ENCODE peak calls at places on chromosome 2, in six cellular contexts. D, B, H, U, I and M are unnamed samples. For H3K4me1, the result is how much of the 10 kb centered on the place peaks cover.

GRCh38 chr2:74553892-74554820 is at the start of the genes DOK1 and LOXL3:
- DNase-seq in D (peak), B (peak), H (peak), U (peak), I (peak), M (peak)

GRCh38 chr2:232459419-232460035 is 3.6 kb downstream of the ALPI start:
- DNase-seq in D (no peak), B (no peak), H (peak), U (no peak), I (no peak), M (no peak)

GRCh38 chr2:235716875-235717496 is 223.1 kb downstream of the AGAP1 start:
- DNase-seq in D (peak), B (no peak), H (no peak), U (no peak), I (no peak), M (no peak)

GRCh38 chr2:235864746-235865535 is 303.2 kb downstream of the GBX2 start:
- DNase-seq in D (peak), B (no peak), H (no peak), U (no peak), I (no peak), M (no peak)

GRCh38 chr2:133566967-133567645 is 1.2 kb downstream of the NCKAP5 start:
- DNase-seq in D (peak), B (no peak), H (peak), U (peak), I (peak), M (peak)

GRCh38 chr2:73984922-73985317 is 210 bp downstream of the TET3 start:
- DNase-seq in D (no peak), B (no peak), H (peak), U (peak), I (peak), M (no peak)

GRCh38 chr2:7430869-7431641 is 513.8 kb downstream of the RNF144A start:
- DNase-seq in D (no peak), B (no peak), H (no peak), U (peak), I (peak), M (no peak)

GRCh38 chr2:75853441-75853840 is 142.7 kb upstream of the GCFC2 start:
- DNase-seq in D (no peak), B (no peak), H (no peak), U (no peak), I (no peak), M (no peak)

GRCh38 chr2:45301307-45302010 is 292.2 kb upstream of the SIX2 start:
- DNase-seq in D (no peak), B (no peak), H (no peak), U (no peak), I (no peak), M (no peak)

GRCh38 chr2:237603718-237604362 is 13.3 kb upstream of the RAB17 start:
- DNase-seq in D (peak), B (no peak), H (no peak), U (peak), I (no peak), M (peak)

GRCh38 chr2:18299423-18300212 is 260.8 kb downstream of the RDH14 start:
- DNase-seq in D (peak), B (no peak), H (no peak), U (no peak), I (no peak), M (no peak)

GRCh38 chr2:112465373-112465772 is 16.6 kb upstream of the TTL start:
- DNase-seq in D (peak), B (no peak), H (no peak), U (no peak), I (no peak), M (no peak)

GRCh38 chr2:3443083-3443482 is 63.6 kb downstream of the TRAPPC12 start:
- DNase-seq in D (no peak), B (no peak), H (no peak), U (no peak), I (no peak), M (no peak)

GRCh38 chr2:23904692-23905091 is 22.2 kb downstream of the ATAD2B start:
- DNase-seq in D (peak), B (no peak), H (no peak), U (no peak), I (no peak), M (no peak)

GRCh38 chr2:202633470-202633869 is 1.3 kb upstream of the FAM117B start:
- DNase-seq in D (no peak), B (no peak), H (no peak), U (no peak), I (no peak), M (no peak)

GRCh38 chr2:136351684-136352083 is 233.7 kb upstream of the CXCR4 start:
- DNase-seq in D (no peak), B (no peak), H (no peak), U (no peak), I (no peak), M (no peak)

GRCh38 chr2:105125920-105126319 is 88.1 kb downstream of the MRPS9 start:
- DNase-seq in D (no peak), B (no peak), H (no peak), U (no peak), I (no peak), M (no peak)

GRCh38 chr2:45275235-45275805 is 266.1 kb upstream of the SIX2 start:
- DNase-seq in D (peak), B (no peak), H (peak), U (no peak), I (no peak), M (no peak)

GRCh38 chr2:152825834-152826233 is 107.4 kb downstream of the ARL6IP6 start:
- DNase-seq in D (peak), B (no peak), H (no peak), U (no peak), I (no peak), M (no peak)

GRCh38 chr2:157784169-157784822 is 91.8 kb downstream of the ACVR1 start:
- DNase-seq in D (peak), B (peak), H (peak), U (peak), I (peak), M (peak)

GRCh38 chr2:179340678-179341077 is 76.0 kb upstream of the SESTD1 start:
- DNase-seq in D (peak), B (no peak), H (no peak), U (no peak), I (no peak), M (no peak)

GRCh38 chr2:176830362-176830761 is 382.2 kb upstream of the HNRNPA3 start:
- DNase-seq in D (no peak), B (no peak), H (no peak), U (no peak), I (no peak), M (no peak)

GRCh38 chr2:43513796-43514195 is 82.0 kb downstream of the THADA start:
- DNase-seq in D (no peak), B (no peak), H (no peak), U (no peak), I (no peak), M (no peak)

GRCh38 chr2:101981484-101981883 is 10.3 kb upstream of the IL1R2 start:
- DNase-seq in D (no peak), B (no peak), H (no peak), U (no peak), I (no peak), M (no peak)

GRCh38 chr2:241096979-241097378 is 5.1 kb downstream of the MTERF4 start:
- DNase-seq in D (no peak), B (no peak), H (no peak), U (no peak), I (no peak), M (no peak)

GRCh38 chr2:79935771-79936657 is 368.5 kb downstream of the LRRTM1 start:
- DNase-seq in D (peak), B (no peak), H (no peak), U (peak), I (peak), M (no peak)

GRCh38 chr2:33529771-33530481 is 53.5 kb downstream of the RASGRP3 start:
- DNase-seq in D (peak), B (no peak), H (no peak), U (no peak), I (no peak), M (no peak)

DNA sequence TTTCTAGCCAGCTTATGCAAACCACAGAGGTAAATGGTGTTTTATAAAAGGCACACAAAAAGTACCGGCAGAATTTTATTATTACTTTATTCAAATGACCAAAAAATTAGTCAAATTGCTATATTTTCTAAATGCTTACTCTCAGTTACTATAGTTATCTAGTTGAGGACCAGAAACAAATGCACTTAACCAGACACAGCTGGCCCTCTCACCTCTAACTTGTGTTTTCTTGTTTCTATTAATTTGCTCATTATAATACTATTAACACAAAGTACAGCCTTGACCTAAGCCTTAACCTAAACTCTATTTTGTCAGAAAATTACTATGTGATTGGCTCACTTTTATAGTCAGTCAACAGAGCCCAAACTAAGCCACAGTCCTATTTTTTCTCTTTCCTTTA is 26.2 kb downstream of the OLA1 start:
- DNase-seq in D (no peak), B (no peak), H (no peak), U (no peak), I (no peak), M (no peak)
- H3K27ac ChIP-seq in D (no peak), B (no peak), H (no peak), U (no peak), I (no peak), M (no peak)

GRCh38 chr2:222623756-222624309 is 32.1 kb downstream of the FARSB start:
- DNase-seq in D (no peak), B (no peak), H (no peak), U (no peak), I (no peak), M (no peak)

GRCh38 chr2:222621893-222622292 is 34.0 kb downstream of the FARSB start:
- DNase-seq in D (no peak), B (no peak), H (no peak), U (no peak), I (no peak), M (no peak)

GRCh38 chr2:222627764-222628163 is 28.1 kb downstream of the FARSB start:
- DNase-seq in D (no peak), B (no peak), H (no peak), U (no peak), I (no peak), M (no peak)

DNA sequence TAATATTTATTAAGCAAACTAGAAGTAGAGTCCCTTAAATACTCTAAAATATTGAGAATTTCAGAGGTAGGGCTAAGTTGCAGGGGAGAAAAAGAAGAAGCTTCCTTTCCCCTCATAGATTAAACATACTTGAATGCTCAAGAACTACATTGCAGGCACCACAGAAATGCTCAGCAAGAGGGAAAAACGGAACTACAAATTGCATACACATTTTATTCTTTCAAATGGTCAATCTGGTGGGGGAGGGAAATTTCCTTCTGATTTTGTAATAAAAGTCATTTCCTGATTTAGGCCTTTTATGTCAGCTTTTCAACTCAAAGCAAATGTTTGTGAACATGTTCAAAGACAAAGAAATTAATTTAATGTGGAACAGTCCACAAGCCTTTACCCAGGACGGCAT is 33.0 kb downstream of the FARSB start:
- DNase-seq in D (no peak), B (no peak), H (no peak), U (no peak), I (no peak), M (no peak)
- H3K4me3 ChIP-seq in D (no peak), B (no peak), H (no peak), U (no peak), I (no peak), M (no peak)

DNA sequence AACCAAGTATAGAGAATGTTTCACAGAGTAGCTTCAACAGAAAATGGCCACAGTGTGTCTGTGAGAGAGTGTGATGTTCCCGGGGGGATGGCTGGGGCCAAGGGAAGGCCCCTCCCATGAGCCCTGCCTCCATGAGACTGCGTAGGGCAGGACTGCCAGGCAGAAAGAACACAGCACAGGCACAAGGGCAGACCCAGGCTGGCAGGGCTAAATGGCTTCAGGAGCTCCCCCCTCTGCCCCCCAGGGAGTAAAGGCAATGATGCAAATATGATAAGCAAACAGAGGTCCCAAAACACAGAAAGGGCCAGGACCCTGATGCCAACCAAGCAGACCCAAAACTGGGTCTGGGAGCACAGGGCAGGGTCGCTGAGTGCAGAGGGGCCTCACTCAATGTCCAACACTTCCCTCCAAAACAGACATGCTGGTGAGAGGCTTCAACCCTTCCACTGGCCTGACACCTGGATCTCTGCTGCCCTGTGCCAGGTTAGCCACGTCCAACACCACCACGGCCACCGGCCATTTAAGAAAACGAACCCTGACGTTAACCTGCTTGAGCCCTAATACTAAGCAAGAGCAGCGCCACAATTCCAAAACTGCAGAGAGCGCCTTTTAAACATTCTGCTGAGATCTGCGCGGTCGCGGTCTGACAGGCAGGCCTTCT is 90.3 kb downstream of the HDAC4 start:
- DNase-seq in D (no peak), B (no peak), H (peak), U (peak), I (no peak), M (peak)
- H3K4me1 ChIP-seq in D (under half), B (half or more), H (half or more), U (half or more), I (half or more), M (half or more)

GRCh38 chr2:171673928-171674327 is 13.3 kb upstream of the DYNC1I2 start:
- DNase-seq in D (peak), B (no peak), H (no peak), U (no peak), I (no peak), M (no peak)
- H3K27ac ChIP-seq in D (no peak), B (no peak), H (no peak), U (no peak), I (no peak), M (no peak)

GRCh38 chr2:39433586-39434195 is 3.4 kb downstream of the MAP4K3 start:
- DNase-seq in D (no peak), B (no peak), H (no peak), U (no peak), I (no peak), M (no peak)

GRCh38 chr2:39434233-39434897 is 2.7 kb downstream of the MAP4K3 start:
- DNase-seq in D (peak), B (no peak), H (no peak), U (no peak), I (no peak), M (no peak)

GRCh38 chr2:39431592-39432316 is 5.3 kb downstream of the MAP4K3 start:
- DNase-seq in D (peak), B (no peak), H (no peak), U (no peak), I (no peak), M (no peak)

GRCh38 chr2:39435254-39435653 is 1.8 kb downstream of the MAP4K3 start:
- DNase-seq in D (peak), B (no peak), H (no peak), U (no peak), I (no peak), M (no peak)

GRCh38 chr2:39432701-39433100 is 4.4 kb downstream of the MAP4K3 start:
- DNase-seq in D (no peak), B (no peak), H (no peak), U (no peak), I (no peak), M (no peak)
- H3K4me3 ChIP-seq in D (no peak), B (no peak), H (no peak), U (no peak), I (no peak), M (no peak)

GRCh38 chr2:159892990-159893389 is 95.0 kb upstream of the CD302 start:
- DNase-seq in D (no peak), B (no peak), H (no peak), U (no peak), I (no peak), M (no peak)
- H3K4me1 ChIP-seq in D (under half), B (under half), H (under half), U (under half), I (under half), M (under half)

GRCh38 chr2:216081012-216081411 is 597 bp downstream of the PECR start:
- DNase-seq in D (no peak), B (no peak), H (no peak), U (no peak), I (no peak), M (no peak)
- H3K27ac ChIP-seq in D (no peak), B (no peak), H (peak), U (no peak), I (peak), M (no peak)

DNA sequence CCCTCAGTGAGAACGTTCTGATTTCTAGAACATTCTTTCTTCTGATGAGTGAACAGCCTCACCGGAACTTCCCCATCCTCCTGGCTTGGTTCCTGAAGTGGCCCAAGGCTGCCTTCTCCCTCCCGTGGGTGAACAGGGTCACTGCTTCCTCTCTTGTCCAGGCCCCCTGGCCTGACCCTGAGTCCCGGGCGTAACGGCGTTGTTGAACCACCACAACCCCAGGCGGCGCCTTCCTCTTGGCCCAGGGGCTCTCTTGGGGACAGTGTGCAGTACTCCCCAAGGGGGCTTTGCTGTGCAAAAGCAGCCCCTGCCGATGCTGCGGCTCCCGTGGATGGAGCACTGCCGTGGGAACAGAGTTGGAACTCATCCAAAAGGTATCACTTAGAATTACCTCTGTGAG is 147.2 kb downstream of the TSN start:
- DNase-seq in D (no peak), B (no peak), H (no peak), U (peak), I (no peak), M (no peak)
- H3K4me3 ChIP-seq in D (no peak), B (peak), H (no peak), U (peak), I (peak), M (peak)

DNA sequence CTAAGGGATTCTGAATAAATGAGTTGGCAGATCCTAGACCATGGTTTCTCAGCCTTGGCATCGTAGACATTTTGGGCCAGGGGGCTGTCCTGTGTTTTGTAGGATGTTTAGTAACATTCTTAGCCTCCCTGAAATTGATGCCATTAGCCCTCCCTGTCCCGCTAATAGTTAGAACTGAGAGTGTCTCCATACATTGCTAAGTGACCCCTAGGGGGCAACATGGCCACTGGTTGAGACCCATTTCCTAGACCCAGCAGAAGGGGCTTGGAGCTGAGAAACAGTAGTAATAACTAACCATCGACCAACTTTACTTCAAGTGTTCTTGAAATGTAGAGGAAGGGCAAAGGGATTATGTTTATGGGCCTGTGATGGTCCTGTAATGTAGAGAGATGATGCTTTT is 40.8 kb downstream of the KCMF1 start:
- DNase-seq in D (no peak), B (no peak), H (no peak), U (no peak), I (no peak), M (no peak)
- H3K4me1 ChIP-seq in D (under half), B (under half), H (under half), U (half or more), I (half or more), M (half or more)

DNA sequence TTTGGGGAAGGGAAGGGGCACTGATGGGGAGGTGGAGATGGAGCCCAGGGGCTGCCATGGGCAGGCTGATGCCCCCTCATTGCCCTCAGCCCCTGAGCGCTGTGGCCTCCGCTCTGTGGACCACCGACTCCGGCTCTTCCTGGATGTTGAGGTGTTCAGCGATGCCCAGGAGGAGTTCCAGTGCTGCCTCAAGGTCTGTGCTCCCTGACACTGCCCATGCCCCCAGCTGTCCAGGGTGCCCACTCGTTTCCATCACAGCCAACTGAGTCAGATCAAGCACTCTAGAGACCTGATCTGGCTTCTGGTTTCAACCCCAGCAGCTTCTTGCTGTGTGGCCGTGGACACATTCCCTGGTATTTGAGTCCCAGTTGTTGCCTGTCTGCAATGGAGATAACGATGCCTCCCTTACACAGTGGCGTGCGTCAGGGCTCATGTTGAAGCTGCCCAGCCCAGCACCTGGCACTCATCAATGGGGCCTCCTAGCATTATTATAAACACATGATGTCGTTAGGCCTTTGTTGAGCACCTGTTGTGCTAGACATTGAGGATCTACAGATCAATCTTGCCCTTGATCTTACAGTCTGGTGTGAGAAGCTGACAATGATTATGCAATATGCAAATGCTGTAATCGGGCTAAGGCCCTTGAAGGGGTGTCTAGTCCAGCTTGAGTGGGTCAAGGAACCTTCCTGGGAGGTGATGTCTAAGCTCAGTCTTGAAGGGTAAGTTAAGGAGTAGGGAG is 14.4 kb downstream of the STK11IP start:
- DNase-seq in D (no peak), B (no peak), H (no peak), U (no peak), I (no peak), M (no peak)
- H3K27ac ChIP-seq in D (no peak), B (no peak), H (no peak), U (no peak), I (peak), M (no peak)